ENCODE peak calls at places on chromosomes 2 and 18, in four cellular contexts. F, G, O and J are unnamed samples.
A peak's percentile ranks its signal among the peaks of the same experiment; 100 is the strongest.

GRCh38 chr2:98140210-98140609 is 53.2 kb downstream of the VWA3B start:
- DNase-seq in F (peak; percentile 66), O (no peak), G (no peak), J (no peak)

GRCh38 chr2:7953184-7953583 is 728.7 kb upstream of the ID2 start:
- DNase-seq in G (no peak), O (no peak), F (no peak), J (no peak)

GRCh38 chr18:61901334-61901986 is 8.7 kb upstream of the RNF152 start:
- DNase-seq in G (no peak), O (peak; percentile 53), F (no peak), J (no peak)

GRCh38 chr2:53600835-53601234 is 166.8 kb upstream of the CHAC2 start:
- DNase-seq in G (no peak), O (no peak), F (no peak), J (no peak)

GRCh38 chr2:221573430-221574230 is 1.5 kb upstream of the EPHA4 start:
- DNase-seq in O (peak; percentile 67), F (peak; percentile 84), G (peak; percentile 91), J (peak; percentile 77)

GRCh38 chr18:4134691-4135090 is 320.4 kb downstream of the DLGAP1 start:
- DNase-seq in F (no peak), O (no peak), G (no peak), J (no peak)

GRCh38 chr2:69693472-69694450 is 48.2 kb upstream of the ANXA4 start:
- DNase-seq in F (no peak), G (no peak), O (no peak), J (peak; percentile 36)

GRCh38 chr2:31386648-31387047 is 27.9 kb downstream of the XDH start:
- DNase-seq in G (no peak), O (no peak), F (no peak), J (no peak)

GRCh38 chr2:128473175-128474013 is 154.7 kb upstream of the HS6ST1 start:
- DNase-seq in G (peak; percentile 63), O (peak; percentile 62), F (no peak), J (no peak)

GRCh38 chr2:108364676-108365297 is 13.0 kb upstream of the SULT1C4 start:
- DNase-seq in O (peak; percentile 36), F (no peak), G (no peak), J (no peak)

GRCh38 chr2:222920657-222921186 is 59.9 kb downstream of the ACSL3 start:
- DNase-seq in G (no peak), F (no peak), O (no peak), J (no peak)

GRCh38 chr2:237866119-237866621 is 6.7 kb downstream of the RAMP1 start:
- DNase-seq in G (peak; percentile 61), O (peak; percentile 78), F (no peak), J (no peak)

GRCh38 chr2:55461679-55462078 is 42.0 kb upstream of the CCDC88A start:
- DNase-seq in F (no peak), O (no peak), G (no peak), J (no peak)

GRCh38 chr2:11578986-11579774 is 45.3 kb downstream of the GREB1 start:
- DNase-seq in O (no peak), G (peak; percentile 33), F (no peak), J (no peak)

GRCh38 chr2:232611559-232612218 is 21.7 kb upstream of the EFHD1 start:
- DNase-seq in O (peak; percentile 54), G (no peak), F (peak; percentile 53), J (peak; percentile 49)

GRCh38 chr2:222912117-222912516 is 51.3 kb downstream of the ACSL3 start:
- DNase-seq in G (no peak), F (no peak), O (peak; percentile 46), J (no peak)

GRCh38 chr2:188786368-188786781 is 187.8 kb upstream of the COL3A1 start:
- DNase-seq in F (peak; percentile 39), G (peak; percentile 68), O (peak; percentile 79), J (no peak)

GRCh38 chr2:158079672-158080071 is 22.0 kb upstream of the UPP2 start:
- DNase-seq in F (no peak), O (peak; percentile 16), G (no peak), J (no peak)

GRCh38 chr2:64644240-64645013 is 9.3 kb downstream of the SERTAD2 start:
- DNase-seq in F (peak; percentile 87), G (peak; percentile 92), O (peak; percentile 81), J (no peak)

GRCh38 chr18:13597068-13597467 is 129.3 kb downstream of the FAM210A start:
- DNase-seq in O (no peak), G (no peak), F (no peak), J (no peak)

GRCh38 chr2:28224648-28225471 is 167.8 kb upstream of the FOSL2 start:
- DNase-seq in F (no peak), G (no peak), O (peak; percentile 93), J (no peak)

GRCh38 chr18:43507842-43508481 is 230.7 kb upstream of the SYT4 start:
- DNase-seq in G (no peak), F (no peak), O (no peak), J (no peak)

GRCh38 chr2:25700221-25700660 is 26.9 kb upstream of the DTNB start:
- DNase-seq in G (no peak), O (peak; percentile 59), F (no peak), J (no peak)

GRCh38 chr2:73250872-73251846 is 17.1 kb downstream of the CCT7 start:
- DNase-seq in G (no peak), O (no peak), F (no peak), J (no peak)

GRCh38 chr2:119694994-119695521 is 16.1 kb downstream of the TMEM177 start:
- DNase-seq in F (no peak), O (peak; percentile 54), G (no peak), J (no peak)

GRCh38 chr2:149612122-149612521 is 24.5 kb upstream of the MMADHC start:
- DNase-seq in G (no peak), F (no peak), O (peak; percentile 53), J (no peak)

GRCh38 chr18:30406728-30407127 is 635.8 kb downstream of the DSC3 start:
- DNase-seq in G (no peak), F (no peak), O (no peak), J (no peak)

GRCh38 chr2:132752421-132753206 is 82.6 kb upstream of the LYPD1 start:
- DNase-seq in G (no peak), F (no peak), O (no peak), J (no peak)

GRCh38 chr2:85986121-85986520 is 97.3 kb upstream of the ST3GAL5 start:
- DNase-seq in O (no peak), F (no peak), G (no peak), J (no peak)

GRCh38 chr2:160401895-160402294 is 91.7 kb downstream of the RBMS1 start:
- DNase-seq in O (no peak), F (no peak), G (no peak), J (no peak)

GRCh38 chr18:13145636-13146190 is 72.8 kb upstream of the LDLRAD4 start:
- DNase-seq in G (no peak), F (no peak), O (no peak), J (no peak)

DNA sequence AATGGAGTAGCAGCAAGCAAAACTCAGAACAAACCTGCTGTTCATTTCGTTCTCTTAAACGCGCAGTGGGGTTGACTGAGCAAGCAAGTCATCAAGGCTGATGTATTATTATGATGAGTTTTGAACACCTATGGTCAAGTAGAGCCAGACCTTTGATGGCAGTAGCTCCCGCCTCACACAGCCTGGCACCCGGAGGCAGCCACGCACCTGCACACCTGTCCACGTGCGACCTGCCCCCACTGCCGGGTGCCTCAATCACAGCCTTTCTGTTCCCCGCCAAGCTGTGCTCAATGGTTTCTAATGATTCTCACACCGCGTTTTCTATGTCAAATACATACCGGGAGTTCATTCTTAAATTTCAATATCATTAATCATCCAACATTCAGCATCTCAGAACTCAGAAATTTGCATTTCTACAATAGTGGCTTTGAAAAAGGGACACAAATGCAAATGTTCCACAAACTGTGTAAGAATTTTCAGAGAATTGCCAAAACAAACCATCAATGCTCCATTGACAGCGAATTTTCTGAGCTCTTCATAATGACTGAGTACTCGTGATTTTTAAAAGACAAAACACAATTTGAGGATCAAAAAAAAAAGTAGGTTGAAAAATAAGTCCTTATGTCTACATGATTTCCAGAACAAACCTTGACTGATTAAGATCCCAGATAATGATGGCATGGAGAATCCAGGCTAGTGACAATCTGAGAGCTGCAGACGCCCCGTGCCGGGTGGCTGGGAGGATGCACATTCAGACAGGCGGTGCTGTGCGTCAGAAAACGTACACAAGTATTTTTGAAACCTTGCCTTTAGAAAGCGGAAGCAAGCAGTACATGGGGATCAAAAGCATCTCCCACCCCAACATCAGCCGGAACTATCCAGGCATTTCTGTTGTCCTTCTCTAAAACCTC is 56.6 kb downstream of the HDAC4 start:
- DNase-seq in G (no peak), F (no peak), O (no peak), J (no peak)
- H3K9me3 ChIP-seq in G (no peaks in the 10 kb centered on the region), F (no peaks in the 10 kb centered on the region), O (no peaks in the 10 kb centered on the region), J (no peaks in the 10 kb centered on the region)

GRCh38 chr18:8910186-8910585 is 192.3 kb upstream of the NDUFV2 start:
- DNase-seq in F (no peak), O (no peak), G (no peak), J (no peak)

GRCh38 chr18:8912348-8913057 is 190.0 kb upstream of the NDUFV2 start:
- DNase-seq in F (no peak), O (no peak), G (no peak), J (no peak)

GRCh38 chr18:8910843-8911242 is 191.7 kb upstream of the NDUFV2 start:
- DNase-seq in O (no peak), F (no peak), G (no peak), J (no peak)

GRCh38 chr18:8911408-8912340 is 190.8 kb upstream of the NDUFV2 start:
- DNase-seq in F (no peak), G (no peak), O (no peak), J (no peak)

GRCh38 chr18:8908792-8909510 is 193.5 kb upstream of the NDUFV2 start:
- DNase-seq in F (no peak), G (no peak), O (no peak), J (no peak)
- H3K9me3 ChIP-seq in F (peaks cover 11% of the 10 kb centered on the region), G (no peaks in the 10 kb centered on the region), O (peaks cover 3% of the 10 kb centered on the region), J (no peaks in the 10 kb centered on the region)

GRCh38 chr18:35264409-35264808 is 23.6 kb downstream of the ZNF397 start:
- DNase-seq in G (no peak), F (no peak), O (no peak), J (no peak)
- H3K9me3 ChIP-seq in G (no peaks in the 10 kb centered on the region), F (peaks cover 13% of the 10 kb centered on the region), O (peaks cover 13% of the 10 kb centered on the region), J (no peaks in the 10 kb centered on the region)

DNA sequence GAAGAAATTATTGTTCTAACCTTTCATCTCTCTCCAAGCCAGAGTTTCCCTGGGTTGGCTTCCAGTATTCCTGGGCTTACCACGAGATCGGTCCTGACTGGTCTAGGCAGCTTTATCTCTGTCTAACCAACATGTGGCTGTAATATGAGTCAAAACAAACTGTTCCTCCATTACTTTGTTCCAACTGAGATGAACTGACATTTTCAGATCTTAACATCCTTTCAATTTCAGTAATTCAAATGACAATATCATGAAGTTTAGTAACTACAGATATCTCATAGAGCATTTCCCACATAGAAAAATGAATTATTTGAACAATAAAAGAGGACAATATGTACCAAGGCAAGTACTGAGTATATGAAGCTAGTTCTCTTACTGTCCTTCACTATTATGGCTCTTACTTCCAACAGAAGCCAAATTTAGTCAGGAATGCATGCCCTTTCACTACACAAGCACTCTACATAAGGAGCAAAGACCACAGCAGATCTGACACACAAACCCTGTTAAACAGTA is 15.5 kb downstream of the SLC25A12 start:
- DNase-seq in O (peak; percentile 73), F (peak; percentile 23), G (no peak), J (no peak)
- H3K9me3 ChIP-seq in O (no peaks in the 10 kb centered on the region), F (no peaks in the 10 kb centered on the region), G (no peaks in the 10 kb centered on the region), J (no peaks in the 10 kb centered on the region)

GRCh38 chr2:42846026-42846425 is 53.6 kb upstream of the HAAO start:
- DNase-seq in G (no peak), O (no peak), F (no peak), J (no peak)
- H3K9me3 ChIP-seq in G (no peaks in the 10 kb centered on the region), O (no peaks in the 10 kb centered on the region), F (no peaks in the 10 kb centered on the region), J (no peaks in the 10 kb centered on the region)